ENCODE peak calls at places on chromosomes 12 and 14, in six cellular contexts. O is mammary epithelial cell, C is psoas muscle, D is IMR-90, A is RWPE2, K is epithelial cell of prostate. J is an unnamed sample.

GRCh38 chr14:28902930-28903329 is 136.3 kb downstream of the FOXG1 start:
- DNase-seq in O (no peak), C (no peak), D (no peak), A (no peak), K (no peak), J (no peak)

GRCh38 chr12:92065018-92065499 is 80.6 kb downstream of the BTG1 start:
- DNase-seq in O (no peak), C (no peak), D (peak; percentile 61), A (no peak), K (no peak), J (peak; percentile 33)

GRCh38 chr12:91902860-91903683 is 242.6 kb downstream of the BTG1 start:
- DNase-seq in O (peak; percentile 81), C (no peak), D (peak; percentile 46), A (no peak), K (peak; percentile 43), J (no peak)

GRCh38 chr12:5556033-5556614 is 124.2 kb downstream of the NTF3 start:
- DNase-seq in O (no peak), C (no peak), D (no peak), A (no peak), K (no peak), J (no peak)

GRCh38 chr14:42806909-42807315 is 1200.2 kb downstream of the LRFN5 start:
- DNase-seq in O (no peak), C (no peak), D (peak; percentile 96), A (no peak), K (no peak), J (no peak)

GRCh38 chr14:77562681-77563080 is 53.8 kb downstream of the SPTLC2 start:
- DNase-seq in O (no peak), C (no peak), D (peak; percentile 98), A (no peak), K (no peak), J (no peak)

GRCh38 chr14:104697892-104698583 is 8.6 kb downstream of the INF2 start:
- DNase-seq in O (no peak), C (no peak), D (no peak), A (no peak), K (no peak), J (no peak)

GRCh38 chr14:93089501-93090269 is 26.0 kb downstream of the ITPK1 start:
- DNase-seq in O (no peak), C (no peak), D (no peak), A (no peak), K (no peak), J (no peak)

GRCh38 chr12:76024942-76025600 is 6.5 kb downstream of the PHLDA1 start:
- DNase-seq in O (peak; percentile 77), C (no peak), D (peak; percentile 90), A (no peak), K (no peak), J (no peak)

GRCh38 chr14:49766839-49767238 is 1.1 kb upstream of the KLHDC2 start:
- DNase-seq in O (peak; percentile 13), C (no peak), D (no peak), A (no peak), K (no peak), J (no peak)

GRCh38 chr14:44361083-44361482 is 146.0 kb downstream of the FSCB start:
- DNase-seq in O (no peak), C (no peak), D (no peak), A (no peak), K (no peak), J (no peak)

GRCh38 chr14:76923422-76924362 is 97.5 kb downstream of the LRRC74A start:
- DNase-seq in O (no peak), C (no peak), D (no peak), A (no peak), K (no peak), J (no peak)

GRCh38 chr14:105107351-105107750 is 42.1 kb upstream of the GPR132 start:
- DNase-seq in O (no peak), C (no peak), D (no peak), A (no peak), K (no peak), J (no peak)

GRCh38 chr14:53791116-53791515 is 165.5 kb downstream of the BMP4 start:
- DNase-seq in O (no peak), C (no peak), D (no peak), A (no peak), K (no peak), J (no peak)

GRCh38 chr14:41925409-41925808 is 318.7 kb downstream of the LRFN5 start:
- DNase-seq in O (no peak), C (no peak), D (peak; percentile 1), A (no peak), K (no peak), J (no peak)

GRCh38 chr12:66596189-66596588 is 82.7 kb downstream of the GRIP1 start:
- DNase-seq in O (peak; percentile 32), C (no peak), D (peak; percentile 7), A (no peak), K (no peak), J (no peak)

GRCh38 chr14:80146941-80147340 is 64.4 kb downstream of the DIO2 start:
- DNase-seq in O (peak; percentile 80), C (no peak), D (no peak), A (no peak), K (peak; percentile 52), J (no peak)

GRCh38 chr12:75709474-75709873 is 198.1 kb upstream of the KRR1 start:
- DNase-seq in O (no peak), C (no peak), D (no peak), A (no peak), K (no peak), J (no peak)

GRCh38 chr14:53399057-53399456 is 245.9 kb upstream of the DDHD1 start:
- DNase-seq in O (no peak), C (no peak), D (peak; percentile 76), A (no peak), K (no peak), J (no peak)

GRCh38 chr14:92553456-92553855 is 39.9 kb downstream of the RIN3 start:
- DNase-seq in O (no peak), C (no peak), D (peak; percentile 67), A (no peak), K (no peak), J (no peak)

GRCh38 chr14:75428230-75429104 is 645 bp downstream of the JDP2 start:
- DNase-seq in O (peak; percentile 23), C (peak; percentile 57), D (no peak), A (no peak), K (no peak), J (peak; percentile 58)

GRCh38 chr14:99971929-99972747 is 93.1 kb upstream of the EVL start:
- DNase-seq in O (peak; percentile 14), C (no peak), D (peak; percentile 21), A (no peak), K (no peak), J (no peak)

GRCh38 chr12:116319851-116320621 is 42.5 kb upstream of the MED13L start:
- DNase-seq in O (peak; percentile 86), C (peak; percentile 65), D (peak; percentile 96), A (no peak), K (peak; percentile 64), J (no peak)

GRCh38 chr12:116317139-116317538 is 39.6 kb upstream of the MED13L start:
- DNase-seq in O (no peak), C (no peak), D (no peak), A (no peak), K (no peak), J (no peak)

GRCh38 chr12:116318738-116319050 is 41.2 kb upstream of the MED13L start:
- DNase-seq in O (no peak), C (no peak), D (no peak), A (no peak), K (peak; percentile 18), J (no peak)

GRCh38 chr12:116319316-116319715 is 41.8 kb upstream of the MED13L start:
- DNase-seq in O (no peak), C (no peak), D (peak; percentile 36), A (no peak), K (no peak), J (no peak)

GRCh38 chr12:116317986-116318737 is 40.7 kb upstream of the MED13L start:
- DNase-seq in O (peak; percentile 67), C (no peak), D (no peak), A (no peak), K (peak; percentile 31), J (no peak)
- H3K27ac ChIP-seq in O (peak overlapping the region; percentile 86), C (peak overlapping the region; percentile 92), D (no peak overlapping the region), A (peak overlapping the region; percentile 66), K (peak overlapping the region; percentile 70), J (no peak overlapping the region)

DNA sequence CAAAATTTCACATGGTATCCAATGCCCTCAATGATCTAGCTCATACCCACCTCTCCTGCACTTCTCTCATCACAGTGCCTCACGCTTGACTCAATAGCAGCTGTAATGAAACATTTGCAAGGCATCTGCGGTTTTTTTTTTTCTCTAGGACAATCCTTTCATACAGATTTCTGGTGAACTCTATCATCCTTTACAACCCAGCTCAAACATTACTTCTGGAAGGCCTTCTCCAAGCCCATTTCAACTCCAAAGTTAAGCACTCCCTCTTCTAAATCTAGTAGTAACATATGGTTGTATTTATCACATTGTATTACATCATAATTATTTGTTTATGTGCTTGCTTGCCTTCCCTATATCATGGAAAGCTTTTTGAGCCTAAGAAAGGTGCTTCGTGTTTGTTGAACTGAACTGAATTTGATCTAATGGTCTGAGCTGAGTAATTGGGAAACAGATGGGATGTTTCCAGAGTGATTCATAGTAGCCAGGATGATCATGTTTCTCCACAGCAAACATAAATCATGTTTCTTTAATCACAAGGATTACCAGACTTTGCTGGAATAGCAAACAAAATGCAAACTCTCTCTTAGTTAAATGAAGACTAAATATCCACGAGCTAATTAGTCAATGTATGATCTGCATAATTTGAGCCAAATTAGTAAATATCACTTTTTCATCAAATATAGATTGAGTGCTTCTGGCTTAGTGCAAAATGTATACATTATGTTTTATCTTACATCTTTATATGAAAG is 14.3 kb downstream of the CFL2 start:
- DNase-seq in O (peak; percentile 79), C (no peak), D (peak; percentile 93), A (no peak), K (peak; percentile 53), J (no peak)
- H3K27ac ChIP-seq in O (peak overlapping the region; percentile 60), C (peak overlapping the region; percentile 80), D (peak overlapping the region; percentile 18), A (peak overlapping the region; percentile 94), K (peak overlapping the region; percentile 87), J (no peak overlapping the region)

GRCh38 chr12:12877789-12878455 is 13.4 kb upstream of the GPRC5A start:
- DNase-seq in O (no peak), C (no peak), D (no peak), A (no peak), K (no peak), J (no peak)
- H3K27ac ChIP-seq in O (no peak overlapping the region), C (no peak overlapping the region), D (no peak overlapping the region), A (peak overlapping the region; percentile 97), K (peak overlapping the region; percentile 74), J (no peak overlapping the region)

GRCh38 chr12:64088431-64089349 is 133.4 kb downstream of the KICS2 start:
- DNase-seq in O (peak; percentile 93), C (peak; percentile 25), D (peak; percentile 97), A (peak; percentile 62), K (peak; percentile 61), J (peak; percentile 75)
- H3K27ac ChIP-seq in O (peak overlapping the region; percentile 79), C (peak overlapping the region; percentile 68), D (peak overlapping the region; percentile 95), A (peak overlapping the region; percentile 96), K (peak overlapping the region; percentile 94), J (peak overlapping the region; percentile 75)

GRCh38 chr12:124754491-124754890 is 109.2 kb downstream of the SCARB1 start:
- DNase-seq in O (no peak), C (no peak), D (no peak), A (no peak), K (no peak), J (no peak)
- H3K27ac ChIP-seq in O (no peak overlapping the region), C (peak overlapping the region; percentile 77), D (peak overlapping the region; percentile 57), A (peak overlapping the region; percentile 28), K (no peak overlapping the region), J (peak overlapping the region; percentile 87)